ENCODE peak calls at places on chromosome 5, in six cellular contexts. B is BJ, Q is Peyer's patch, C is stomach, G is lower lobe of right lung, M is brain microvascular endothelial cell. Y is an unnamed sample.

GRCh38 chr5:141431286-141431685 is 979 bp downstream of the PCDHGA12 start:
- DNase-seq in G (no peak), Q (no peak), B (no peak), C (no peak), M (no peak), Y (no peak)

GRCh38 chr5:94890907-94891306 is 272.4 kb downstream of the SLF1 start:
- DNase-seq in C (no peak), M (no peak), G (no peak), Q (no peak), B (no peak), Y (no peak)

GRCh38 chr5:89315194-89315593 is 432.2 kb upstream of the MEF2C start:
- DNase-seq in B (no peak), C (no peak), G (peak), Q (no peak), M (peak), Y (no peak)

GRCh38 chr5:82417776-82418607 is 139.8 kb upstream of the RPS23 start:
- DNase-seq in G (peak), B (no peak), Q (no peak), C (no peak), M (peak), Y (no peak)

GRCh38 chr5:143717400-143717799 is 94.6 kb upstream of the HMHB1 start:
- DNase-seq in Q (no peak), B (peak), M (peak), C (no peak), G (no peak), Y (peak)

GRCh38 chr5:150801117-150801927 is 22.8 kb downstream of the SMIM3 start:
- DNase-seq in G (no peak), B (peak), C (no peak), M (no peak), Q (no peak), Y (no peak)

GRCh38 chr5:7638456-7638855 is 212.5 kb downstream of the CFAP90 start:
- DNase-seq in M (no peak), C (no peak), G (no peak), Q (no peak), B (no peak), Y (no peak)

GRCh38 chr5:138032028-138032571 is 779 bp downstream of the FAM13B start:
- DNase-seq in B (no peak), Q (peak), C (peak), M (peak), G (peak), Y (no peak)

GRCh38 chr5:74594172-74595040 is 46.1 kb downstream of the ENC1 start:
- DNase-seq in B (no peak), G (no peak), Q (no peak), C (no peak), M (peak), Y (no peak)

GRCh38 chr5:157068339-157068738 is 9.4 kb upstream of the HAVCR1 start:
- DNase-seq in G (no peak), B (no peak), C (no peak), Q (no peak), M (no peak), Y (no peak)

GRCh38 chr5:145701404-145701803 is 133.7 kb downstream of the PRELID2 start:
- DNase-seq in G (no peak), M (no peak), B (no peak), Q (no peak), C (no peak), Y (no peak)
- TF ChIP-seq CTCF in G (no peak), M (no peak), B (no peak), Q (no peak), C (no peak), Y (no peak)

GRCh38 chr5:121704291-121704690 is 147.4 kb upstream of the FTMT start:
- DNase-seq in B (no peak), M (no peak), Q (no peak), G (no peak), C (no peak), Y (no peak)

GRCh38 chr5:121702783-121703182 is 148.9 kb upstream of the FTMT start:
- DNase-seq in Q (no peak), C (no peak), G (no peak), B (no peak), M (no peak), Y (no peak)

GRCh38 chr5:121707196-121707595 is 144.5 kb upstream of the FTMT start:
- DNase-seq in G (no peak), C (no peak), M (no peak), Q (no peak), B (no peak), Y (no peak)
- TF ChIP-seq CTCF in G (no peak), C (no peak), M (no peak), Q (no peak), B (no peak), Y (no peak)

GRCh38 chr5:121628783-121629182 is 222.9 kb upstream of the FTMT start:
- DNase-seq in Q (no peak), C (no peak), B (no peak), M (no peak), G (no peak), Y (no peak)

GRCh38 chr5:121634946-121635345 is 216.7 kb upstream of the FTMT start:
- DNase-seq in G (no peak), M (no peak), C (no peak), B (no peak), Q (no peak), Y (no peak)

DNA sequence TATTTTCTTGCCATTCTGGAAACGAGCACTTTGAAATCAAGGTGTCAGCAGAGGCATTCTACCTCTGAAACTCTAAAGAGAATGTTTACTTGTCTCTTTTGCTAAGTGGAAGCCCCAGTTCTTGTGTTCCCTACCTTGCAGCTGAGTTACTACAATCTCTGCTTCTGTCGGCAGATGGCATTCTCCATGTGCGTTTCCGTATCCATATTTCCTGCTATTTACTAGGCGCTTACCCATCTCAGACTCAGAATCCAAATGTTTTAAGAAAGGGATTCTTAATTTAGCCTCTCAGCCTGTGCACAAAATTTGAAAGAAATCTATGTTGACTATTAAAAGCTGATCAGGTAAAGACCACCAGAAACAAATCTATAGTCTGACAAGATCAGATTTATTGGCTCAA is 221.3 kb upstream of the FTMT start:
- DNase-seq in Q (no peak), M (no peak), B (no peak), G (no peak), C (no peak), Y (no peak)
- TF ChIP-seq CTCF in Q (no peak), M (peak), B (peak), G (no peak), C (no peak), Y (peak)

DNA sequence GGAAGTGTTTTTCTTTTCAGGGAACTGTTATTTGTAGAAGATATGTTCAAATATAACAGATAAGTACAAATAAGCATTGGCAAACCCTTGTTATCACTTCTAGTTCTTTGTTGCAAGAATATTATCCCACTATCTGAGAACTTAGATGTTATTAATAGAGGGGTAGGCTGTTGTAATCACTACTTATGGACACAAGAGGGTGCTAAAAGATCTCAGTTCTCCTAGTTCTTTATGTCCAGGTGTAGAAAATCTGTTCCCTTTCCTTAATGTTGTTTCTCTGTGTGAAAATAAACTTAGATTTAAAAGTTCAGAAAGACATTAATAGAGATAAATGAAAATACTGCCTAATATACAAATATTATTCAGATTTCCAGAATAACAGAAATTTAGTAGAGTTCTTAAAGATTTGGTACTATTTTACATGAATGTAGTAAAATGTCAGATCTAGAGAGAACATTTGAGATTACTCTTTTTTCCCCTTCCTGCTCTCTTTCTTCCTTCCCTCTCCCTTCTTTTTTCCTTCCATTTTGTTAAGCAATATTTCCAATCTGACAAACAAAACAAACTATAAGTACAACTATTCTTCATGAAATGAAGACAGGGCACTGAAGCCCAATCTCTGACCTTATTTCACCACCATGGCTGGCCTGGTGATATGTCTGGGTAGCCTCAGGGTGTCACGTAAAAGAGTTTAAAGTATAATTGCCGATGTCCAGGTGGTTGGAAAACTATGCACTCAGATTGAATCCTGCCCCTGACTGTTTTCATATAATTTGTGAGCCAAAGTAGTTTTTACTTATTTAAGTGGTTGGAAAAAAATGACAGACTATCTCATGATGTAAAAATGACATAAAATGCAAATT is 43.6 kb upstream of the C5orf46 start:
- DNase-seq in B (peak), Q (no peak), C (no peak), M (no peak), G (no peak), Y (no peak)
- TF ChIP-seq CTCF in B (peak), Q (peak), C (no peak), M (peak), G (peak), Y (peak)

GRCh38 chr5:101424530-101425175 is 521.6 kb upstream of the ST8SIA4 start:
- DNase-seq in G (no peak), B (no peak), Q (no peak), C (no peak), M (peak), Y (peak)
- TF ChIP-seq CTCF in G (no peak), B (no peak), Q (no peak), C (no peak), M (no peak), Y (no peak)

DNA sequence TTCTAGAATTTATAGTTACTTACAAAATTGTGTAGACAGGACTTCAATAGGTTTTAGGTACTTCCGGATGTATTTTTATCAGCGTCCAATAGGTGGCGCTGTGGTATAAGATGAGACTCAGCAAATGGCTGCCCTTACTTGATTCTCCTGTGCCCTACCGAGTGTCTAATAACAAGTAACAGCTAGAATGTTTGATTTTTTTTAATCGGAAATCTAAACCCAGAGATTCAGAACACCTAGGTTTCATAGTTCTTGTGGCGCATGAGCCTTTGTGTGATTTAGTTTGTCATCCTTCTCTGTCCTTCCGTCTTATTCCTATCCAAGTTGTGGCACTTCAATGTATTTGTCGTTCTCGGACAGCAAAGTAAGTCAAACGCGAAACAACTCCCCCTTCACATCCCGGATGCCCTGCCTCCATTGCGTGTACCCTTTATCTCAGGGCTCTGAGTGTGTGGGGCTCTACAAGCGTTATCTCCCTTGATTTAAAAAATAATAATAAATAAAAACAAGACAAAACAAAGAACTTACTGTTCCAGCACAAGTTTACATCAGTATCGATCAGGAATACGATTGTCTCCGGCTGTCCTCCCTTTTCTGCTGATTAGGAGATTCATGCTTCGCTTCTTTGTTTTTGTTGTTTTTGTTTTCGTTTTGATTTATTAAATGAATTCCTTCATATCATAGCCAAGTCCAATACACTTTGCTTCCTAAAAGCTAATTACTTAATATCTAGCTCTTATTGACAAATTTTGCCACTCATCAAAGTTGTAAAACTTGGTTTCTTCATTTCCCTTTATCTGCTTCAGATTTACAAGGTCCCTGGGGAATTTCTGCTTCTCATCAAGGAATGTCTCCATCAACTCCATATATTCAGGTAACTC is 50.7 kb upstream of the SLC30A5 start:
- DNase-seq in G (no peak), C (peak), M (peak), Q (peak), B (peak), Y (peak)
- TF ChIP-seq CTCF in G (peak), C (no peak), M (peak), Q (peak), B (peak), Y (peak)

GRCh38 chr5:32585446-32586250 is at the start of gene SUB1:
- DNase-seq in M (peak), Q (peak), C (peak), B (peak), G (peak), Y (peak)
- TF ChIP-seq CTCF in M (no peak), Q (no peak), C (no peak), B (peak), G (no peak), Y (no peak)

GRCh38 chr5:72400950-72401349 is 80.8 kb downstream of the PTCD2 start:
- DNase-seq in C (no peak), B (no peak), G (no peak), Q (no peak), M (no peak), Y (no peak)

GRCh38 chr5:72407078-72407477 is 86.9 kb downstream of the PTCD2 start:
- DNase-seq in B (no peak), Q (no peak), G (no peak), M (no peak), C (no peak), Y (no peak)

GRCh38 chr5:72407541-72407940 is 87.4 kb downstream of the PTCD2 start:
- DNase-seq in Q (no peak), B (no peak), C (no peak), M (no peak), G (no peak), Y (no peak)

GRCh38 chr5:72402381-72402890 is 82.3 kb downstream of the PTCD2 start:
- DNase-seq in M (no peak), G (no peak), C (no peak), Q (no peak), B (peak), Y (peak)

DNA sequence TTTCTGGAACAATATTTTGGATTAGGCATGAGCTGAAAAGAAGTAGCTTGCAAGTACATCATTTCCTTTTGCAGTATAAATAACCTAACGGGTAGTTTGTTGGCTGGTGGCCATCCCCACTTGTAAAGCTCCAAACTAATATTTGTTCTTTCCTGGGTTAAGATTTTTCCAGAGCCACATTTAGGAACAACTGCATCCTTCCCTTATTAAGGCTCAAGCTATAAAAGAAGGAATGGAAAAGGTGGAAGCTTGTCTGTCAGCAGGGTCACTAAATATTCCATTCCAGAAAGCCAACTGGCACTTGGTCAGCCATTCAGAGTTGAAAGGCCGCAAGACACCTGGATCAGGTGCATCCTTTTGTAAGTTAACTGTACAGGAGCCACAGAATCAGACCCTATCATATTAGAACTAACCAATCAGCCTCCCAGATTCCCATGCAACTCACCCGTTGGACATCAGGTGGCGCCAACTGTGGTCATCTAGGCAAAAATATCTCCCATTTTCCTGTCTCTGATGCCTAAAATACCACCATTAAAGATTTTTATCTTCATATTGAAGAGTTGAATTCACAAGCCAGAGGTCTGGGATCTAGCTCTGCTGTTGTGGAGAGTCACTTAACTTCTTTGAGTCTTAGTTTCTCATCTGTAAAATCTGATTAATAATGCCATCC is 82.9 kb downstream of the PTCD2 start:
- DNase-seq in Q (no peak), G (no peak), C (peak), B (no peak), M (no peak), Y (no peak)
- TF ChIP-seq CTCF in Q (peak), G (peak), C (no peak), B (peak), M (peak), Y (peak)

DNA sequence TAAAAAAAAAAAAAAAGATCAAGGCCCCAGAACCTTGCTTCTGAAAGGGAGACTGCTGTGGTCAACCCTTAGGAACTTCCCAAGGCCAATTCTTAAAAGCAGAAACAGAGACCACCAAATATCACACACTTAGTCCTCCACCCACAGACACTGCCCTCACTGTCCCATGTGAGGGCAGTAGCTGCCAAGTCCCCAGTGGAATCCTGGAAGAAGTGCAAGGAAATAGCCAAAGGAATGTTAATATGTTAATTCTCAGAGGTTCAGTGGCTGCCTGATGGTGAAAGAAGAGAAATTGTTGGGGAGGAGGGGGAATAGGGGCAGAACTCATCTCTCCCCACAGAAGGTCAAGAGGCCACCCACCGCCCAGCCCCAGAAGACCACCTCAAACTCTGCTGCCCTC is 23.1 kb downstream of the FSTL4 start:
- DNase-seq in M (no peak), C (no peak), B (no peak), G (no peak), Q (no peak), Y (no peak)
- TF ChIP-seq CTCF in M (no peak), C (no peak), B (no peak), G (no peak), Q (no peak), Y (no peak)